ENCODE peak calls at places on chromosomes 4 and X, in seven cellular contexts. B, O, W, N, S, T and F are unnamed samples.

GRCh38 chr4:64713256-64713840 is 304.1 kb upstream of the TECRL start:
- DNase-seq in B (peak; percentile 51), O (peak; percentile 33), W (no peak), N (no peak), S (peak; percentile 78), T (no peak), F (no peak)

GRCh38 chrX:103157511-103158316 is 57.2 kb upstream of the BEX4 start:
- DNase-seq in B (peak; percentile 40), O (peak; percentile 36), W (no peak), N (no peak), S (peak; percentile 38), T (no peak), F (peak; percentile 3)

GRCh38 chrX:119398587-119398973 is 556 bp upstream of the SLC25A43 start:
- DNase-seq in B (no peak), O (no peak), W (no peak), N (peak; percentile 38), S (no peak), T (no peak), F (no peak)

GRCh38 chr4:152663203-152664066 is 16.4 kb downstream of the TMEM154 start:
- DNase-seq in B (peak; percentile 5), O (no peak), W (no peak), N (no peak), S (no peak), T (no peak), F (peak; percentile 20)

GRCh38 chr4:38313999-38314561 is 349.9 kb upstream of the KLF3 start:
- DNase-seq in B (peak; percentile 60), O (no peak), W (no peak), N (peak; percentile 71), S (no peak), T (no peak), F (no peak)

GRCh38 chrX:19563327-19563726 is 48.0 kb upstream of the MAP3K15 start:
- DNase-seq in B (no peak), O (no peak), W (no peak), N (no peak), S (no peak), T (no peak), F (no peak)

GRCh38 chr4:40525811-40526598 is 103.7 kb downstream of the RBM47 start:
- DNase-seq in B (peak; percentile 82), O (no peak), W (no peak), N (no peak), S (peak; percentile 57), T (no peak), F (peak; percentile 74)

GRCh38 chr4:185786422-185786821 is 25.6 kb downstream of the SORBS2 start:
- DNase-seq in B (no peak), O (no peak), W (no peak), N (no peak), S (no peak), T (no peak), F (no peak)

GRCh38 chr4:94892051-94892450 is 134.3 kb downstream of the BMPR1B start:
- DNase-seq in B (peak; percentile 63), O (no peak), W (no peak), N (no peak), S (no peak), T (no peak), F (no peak)

GRCh38 chr4:118889313-118889694 is 650 bp downstream of the SYNPO2 start:
- DNase-seq in B (no peak), O (peak; percentile 11), W (no peak), N (no peak), S (no peak), T (no peak), F (no peak)

GRCh38 chr4:185899833-185900232 is 87.8 kb upstream of the SORBS2 start:
- DNase-seq in B (no peak), O (no peak), W (no peak), N (no peak), S (no peak), T (no peak), F (no peak)

GRCh38 chr4:48722509-48723446 is 57.3 kb downstream of the FRYL start:
- DNase-seq in B (peak; percentile 45), O (no peak), W (no peak), N (no peak), S (no peak), T (no peak), F (no peak)

GRCh38 chrX:74343970-74344622 is 40.1 kb downstream of the ZCCHC13 start:
- DNase-seq in B (peak; percentile 96), O (peak; percentile 39), W (peak; percentile 13), N (peak; percentile 63), S (peak; percentile 92), T (peak; percentile 19), F (peak; percentile 44)

GRCh38 chrX:39582091-39582490 is 515.7 kb downstream of the BCOR start:
- DNase-seq in B (no peak), O (no peak), W (no peak), N (no peak), S (no peak), T (no peak), F (peak; percentile 3)

GRCh38 chr4:8892556-8893226 is 21.1 kb upstream of the HMX1 start:
- DNase-seq in B (no peak), O (no peak), W (no peak), N (no peak), S (no peak), T (no peak), F (no peak)

GRCh38 chrX:54439967-54440871 is at the start of gene TSR2:
- DNase-seq in B (peak; percentile 86), O (peak; percentile 84), W (peak; percentile 64), N (peak; percentile 83), S (peak; percentile 87), T (peak; percentile 86), F (peak; percentile 78)
- TF ChIP-seq CTCF in B (peak; percentile 15), O (peak; percentile 40), W (no peak), N (no peak), S (no peak), T (no peak), F (no peak)

DNA sequence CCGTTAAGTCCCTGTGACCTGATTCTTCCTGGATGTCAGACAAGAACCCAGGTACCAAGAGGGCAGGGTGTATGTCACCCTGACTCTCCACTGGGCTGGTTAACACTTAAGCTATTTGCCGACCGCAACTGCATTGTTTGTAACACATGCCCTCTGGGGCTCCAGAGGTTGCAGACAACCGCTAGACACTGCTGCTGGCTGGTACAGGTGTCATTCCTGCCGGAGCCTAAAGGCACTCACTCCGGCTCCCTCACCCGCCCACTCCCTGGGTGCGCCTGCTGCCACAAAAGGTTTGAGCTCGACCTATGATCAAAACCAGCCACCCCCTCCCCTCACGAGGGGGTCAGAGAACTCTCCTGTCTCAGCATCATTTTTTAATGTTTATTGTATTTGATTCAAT is 208.2 kb downstream of the FAT4 start:
- DNase-seq in B (no peak), O (no peak), W (no peak), N (no peak), S (peak; percentile 53), T (no peak), F (no peak)
- H3K4me3 ChIP-seq in B (no peak overlapping the region), O (no peak overlapping the region), W (no peak overlapping the region), N (no peak overlapping the region), S (no peak overlapping the region), T (no peak overlapping the region), F (no peak overlapping the region)

GRCh38 chr4:100421356-100421978 is 96.4 kb downstream of the EMCN start:
- DNase-seq in B (peak; percentile 54), O (peak; percentile 11), W (no peak), N (no peak), S (peak; percentile 50), T (no peak), F (no peak)
- TF ChIP-seq CTCF in B (peak; percentile 53), O (peak; percentile 52), W (peak; percentile 36), N (peak; percentile 30), S (peak; percentile 64), T (peak; percentile 59), F (peak; percentile 44)

GRCh38 chrX:70453024-70453618 is 8.5 kb downstream of the DLG3 start:
- DNase-seq in B (no peak), O (no peak), W (no peak), N (no peak), S (no peak), T (no peak), F (no peak)
- H3K4me3 ChIP-seq in B (peak overlapping the region; percentile 51), O (peak overlapping the region; percentile 37), W (peak overlapping the region; percentile 48), N (peak overlapping the region; percentile 64), S (peak overlapping the region; percentile 58), T (no peak overlapping the region), F (no peak overlapping the region)

GRCh38 chrX:8869812-8870211 is 68.6 kb upstream of the FAM9A start:
- DNase-seq in B (no peak), O (no peak), W (no peak), N (no peak), S (no peak), T (no peak), F (no peak)

GRCh38 chrX:8870411-8870810 is 69.2 kb upstream of the FAM9A start:
- DNase-seq in B (no peak), O (no peak), W (no peak), N (no peak), S (no peak), T (no peak), F (no peak)

GRCh38 chrX:8868070-8868795 is 67.0 kb upstream of the FAM9A start:
- DNase-seq in B (peak; percentile 52), O (no peak), W (no peak), N (no peak), S (no peak), T (no peak), F (no peak)

GRCh38 chrX:8867454-8867853 is 66.3 kb upstream of the FAM9A start:
- DNase-seq in B (no peak), O (no peak), W (no peak), N (no peak), S (no peak), T (no peak), F (no peak)

DNA sequence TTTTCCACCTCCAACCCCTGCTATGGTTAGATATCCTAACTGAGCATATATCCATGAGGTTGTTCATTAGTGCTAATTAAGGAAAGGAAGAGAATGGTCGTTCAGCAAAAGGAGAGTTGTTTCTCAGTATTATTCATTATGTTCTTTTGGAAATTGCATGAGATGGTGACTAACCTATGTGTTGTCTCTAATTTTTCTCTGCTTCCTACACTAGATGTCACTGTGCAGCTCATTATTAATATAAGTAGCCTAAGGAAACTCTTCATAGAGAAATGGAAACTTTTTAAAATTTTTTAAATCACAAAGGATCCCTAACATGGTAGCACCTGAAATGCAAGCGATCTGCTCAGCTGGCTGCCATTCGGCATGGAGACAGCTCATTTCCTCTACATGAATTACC is 67.7 kb upstream of the FAM9A start:
- DNase-seq in B (peak; percentile 50), O (peak; percentile 10), W (no peak), N (no peak), S (no peak), T (no peak), F (no peak)
- TF ChIP-seq CTCF in B (peak; percentile 29), O (peak; percentile 29), W (no peak), N (no peak), S (no peak), T (peak; percentile 41), F (no peak)

DNA sequence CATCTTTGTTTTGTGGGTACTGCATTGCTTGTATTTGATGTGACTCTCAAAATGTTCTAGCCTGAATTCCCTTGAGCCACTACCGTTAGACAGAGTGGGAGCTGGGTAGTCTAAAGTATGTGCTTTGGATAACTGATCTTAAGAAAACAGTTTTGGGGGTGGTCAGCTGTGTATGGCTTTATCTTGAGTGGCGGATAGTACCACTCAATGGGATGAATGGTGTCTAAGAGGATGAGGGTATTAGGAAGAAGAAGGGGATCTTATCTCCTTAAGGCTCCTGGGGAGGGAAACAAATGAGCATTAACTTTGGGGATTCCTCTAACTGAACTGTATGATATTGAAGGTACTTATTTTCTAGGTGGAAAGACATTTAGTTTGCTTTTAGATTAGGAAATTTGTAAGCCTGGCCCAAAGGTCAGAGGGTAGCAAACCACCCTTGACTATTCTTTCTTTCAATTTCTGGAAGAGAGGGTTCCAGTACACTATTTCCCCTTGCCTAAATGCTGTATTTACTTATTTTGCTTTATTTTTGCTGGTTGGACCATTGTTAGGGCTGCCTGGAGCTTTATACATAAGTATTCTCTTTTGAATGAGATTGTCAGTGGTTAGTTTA is 11.3 kb downstream of the BMP2K start:
- DNase-seq in B (no peak), O (no peak), W (no peak), N (no peak), S (no peak), T (no peak), F (no peak)
- H3K4me3 ChIP-seq in B (no peak overlapping the region), O (no peak overlapping the region), W (no peak overlapping the region), N (no peak overlapping the region), S (no peak overlapping the region), T (no peak overlapping the region), F (no peak overlapping the region)